ENCODE peak calls at places on chromosomes 12 and 14, in four cellular contexts. One of them, this sample, is unnamed.

GRCh38 chr12:95574030-95574429 is 22.8 kb upstream of the USP44 start:
- DNase-seq in H7: peak; percentile 74
- DNase-seq in tibial artery: no peak
- DNase-seq in left ventricle myocardium inferior: no peak
- DNase-seq in this sample: no peak

GRCh38 chr12:83823386-83824045 is 1089.1 kb downstream of the SLC6A15 start:
- DNase-seq in tibial artery: no peak
- DNase-seq in H7: peak; percentile 3
- DNase-seq in left ventricle myocardium inferior: no peak
- DNase-seq in this sample: peak; percentile 49

GRCh38 chr14:68666206-68666730 is 126.6 kb downstream of the ZFP36L1 start:
- DNase-seq in H7: no peak
- DNase-seq in left ventricle myocardium inferior: no peak
- DNase-seq in tibial artery: no peak
- DNase-seq in this sample: no peak

GRCh38 chr12:103817791-103818190 is 23.2 kb downstream of the NT5DC3 start:
- DNase-seq in H7: no peak
- DNase-seq in tibial artery: no peak
- DNase-seq in left ventricle myocardium inferior: no peak
- DNase-seq in this sample: no peak

GRCh38 chr12:6607751-6608591 is 792 bp upstream of the CHD4 start:
- DNase-seq in left ventricle myocardium inferior: no peak
- DNase-seq in tibial artery: peak; percentile 58
- DNase-seq in H7: peak; percentile 66
- DNase-seq in this sample: peak; percentile 71

GRCh38 chr12:3810016-3810370 is 57.1 kb upstream of the CRACR2A start:
- DNase-seq in H7: no peak
- DNase-seq in left ventricle myocardium inferior: no peak
- DNase-seq in tibial artery: no peak
- DNase-seq in this sample: no peak

GRCh38 chr14:61565836-61566536 is 129.3 kb upstream of the HIF1A start:
- DNase-seq in left ventricle myocardium inferior: no peak
- DNase-seq in H7: no peak
- DNase-seq in tibial artery: no peak
- DNase-seq in this sample: no peak

GRCh38 chr14:91371011-91371989 is 46.3 kb downstream of the CCDC88C start:
- DNase-seq in tibial artery: no peak
- DNase-seq in left ventricle myocardium inferior: no peak
- DNase-seq in H7: no peak
- DNase-seq in this sample: no peak

GRCh38 chr12:90304231-90304630 is 595.6 kb upstream of the ATP2B1 start:
- DNase-seq in H7: no peak
- DNase-seq in tibial artery: no peak
- DNase-seq in left ventricle myocardium inferior: no peak
- DNase-seq in this sample: no peak

GRCh38 chr12:228846-229200 is 14.9 kb upstream of the SLC6A12 start:
- DNase-seq in H7: no peak
- DNase-seq in left ventricle myocardium inferior: no peak
- DNase-seq in tibial artery: no peak
- DNase-seq in this sample: no peak
- H3K27me3 ChIP-seq in H7: no peaks in the 10 kb centered on the region
- H3K27me3 ChIP-seq in left ventricle myocardium inferior: no peaks in the 10 kb centered on the region
- H3K27me3 ChIP-seq in tibial artery: peaks cover 14% of the 10 kb centered on the region
- H3K27me3 ChIP-seq in this sample: no peaks in the 10 kb centered on the region

DNA sequence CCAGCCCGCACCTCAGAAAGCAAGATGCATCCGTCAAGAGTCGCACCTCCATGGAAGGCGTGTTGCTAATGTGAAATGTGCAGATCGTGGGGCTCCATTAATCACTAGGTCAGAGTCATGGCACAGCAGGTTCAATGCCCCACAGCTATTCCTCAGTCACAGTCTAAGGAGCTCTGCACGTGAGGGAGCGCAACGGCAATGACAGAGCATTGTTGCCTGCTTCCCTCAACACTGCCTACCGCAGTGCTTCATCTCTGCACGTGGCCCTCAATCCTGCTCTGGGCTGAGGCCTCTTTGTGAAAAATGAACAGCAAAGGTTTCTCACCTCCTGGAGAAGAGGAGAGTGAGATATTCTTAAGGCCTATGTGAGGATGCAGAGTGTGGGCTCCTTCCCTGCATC is 995.2 kb upstream of the TMEM132C start:
- DNase-seq in left ventricle myocardium inferior: no peak
- DNase-seq in H7: no peak
- DNase-seq in tibial artery: no peak
- DNase-seq in this sample: no peak
- H3K27me3 ChIP-seq in left ventricle myocardium inferior: peaks cover 49% of the 10 kb centered on the region
- H3K27me3 ChIP-seq in H7: no peaks in the 10 kb centered on the region
- H3K27me3 ChIP-seq in tibial artery: peaks cover 2% of the 10 kb centered on the region
- H3K27me3 ChIP-seq in this sample: peaks cover 3% of the 10 kb centered on the region

GRCh38 chr14:96686126-96686525 is 111.1 kb upstream of the VRK1 start:
- DNase-seq in tibial artery: no peak
- DNase-seq in H7: no peak
- DNase-seq in left ventricle myocardium inferior: no peak
- DNase-seq in this sample: no peak
- H3K27me3 ChIP-seq in tibial artery: peaks cover 5% of the 10 kb centered on the region
- H3K27me3 ChIP-seq in H7: peaks cover 31% of the 10 kb centered on the region
- H3K27me3 ChIP-seq in left ventricle myocardium inferior: peaks cover 57% of the 10 kb centered on the region
- H3K27me3 ChIP-seq in this sample: no peaks in the 10 kb centered on the region

DNA sequence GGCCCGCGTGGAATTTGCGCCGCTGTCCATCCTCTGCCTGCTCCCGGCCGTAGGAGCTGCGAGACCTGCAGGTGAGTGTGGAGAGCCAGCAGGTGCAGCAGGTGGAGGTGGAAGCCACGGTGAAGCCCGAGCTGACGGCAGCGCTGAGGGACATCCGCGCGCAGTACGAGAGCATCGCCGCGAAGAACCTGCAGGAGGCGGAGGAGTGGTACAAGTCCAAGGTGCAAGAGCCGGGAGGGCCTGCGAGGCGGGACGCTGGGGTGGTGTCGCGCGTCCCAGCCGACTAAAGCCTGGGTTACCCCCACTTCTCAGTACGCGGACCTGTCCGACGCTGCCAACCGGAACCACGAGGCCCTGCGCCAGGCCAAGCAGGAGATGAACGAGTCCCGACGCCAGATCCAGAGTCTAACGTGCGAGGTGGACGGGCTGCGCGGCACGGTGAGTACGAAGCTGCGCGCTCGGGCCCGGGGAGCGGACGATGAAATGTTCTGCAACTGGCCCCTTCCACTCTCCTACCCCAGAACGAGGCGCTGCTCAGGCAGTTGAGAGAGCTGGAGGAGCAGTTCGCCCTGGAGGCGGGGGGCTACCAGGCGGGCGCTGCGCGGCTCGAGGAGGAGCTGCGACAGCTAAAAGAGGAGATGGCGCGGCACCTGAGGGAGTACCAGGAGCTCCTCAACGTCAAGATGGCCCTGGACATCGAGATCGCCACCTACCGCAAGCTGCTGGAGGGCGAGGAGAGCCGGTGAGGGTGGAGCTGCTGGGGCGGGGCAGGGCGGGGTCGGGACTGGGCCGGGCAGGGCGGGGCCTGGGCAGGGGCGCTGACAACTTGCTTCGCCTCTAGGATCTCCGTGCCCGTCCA is 2.1 kb downstream of the PRPH start:
- DNase-seq in tibial artery: no peak
- DNase-seq in left ventricle myocardium inferior: no peak
- DNase-seq in H7: peak; percentile 94
- DNase-seq in this sample: peak; percentile 59
- H3K27me3 ChIP-seq in tibial artery: peaks cover 72% of the 10 kb centered on the region
- H3K27me3 ChIP-seq in left ventricle myocardium inferior: peaks cover 85% of the 10 kb centered on the region
- H3K27me3 ChIP-seq in H7: peaks cover 66% of the 10 kb centered on the region
- H3K27me3 ChIP-seq in this sample: no peaks in the 10 kb centered on the region

GRCh38 chr14:22485178-22485577 is 103.8 kb downstream of the DAD1 start:
- DNase-seq in left ventricle myocardium inferior: no peak
- DNase-seq in tibial artery: no peak
- DNase-seq in H7: no peak
- DNase-seq in this sample: no peak
- H3K27me3 ChIP-seq in left ventricle myocardium inferior: no peaks in the 10 kb centered on the region
- H3K27me3 ChIP-seq in tibial artery: no peaks in the 10 kb centered on the region
- H3K27me3 ChIP-seq in H7: no peaks in the 10 kb centered on the region
- H3K27me3 ChIP-seq in this sample: no peaks in the 10 kb centered on the region

DNA sequence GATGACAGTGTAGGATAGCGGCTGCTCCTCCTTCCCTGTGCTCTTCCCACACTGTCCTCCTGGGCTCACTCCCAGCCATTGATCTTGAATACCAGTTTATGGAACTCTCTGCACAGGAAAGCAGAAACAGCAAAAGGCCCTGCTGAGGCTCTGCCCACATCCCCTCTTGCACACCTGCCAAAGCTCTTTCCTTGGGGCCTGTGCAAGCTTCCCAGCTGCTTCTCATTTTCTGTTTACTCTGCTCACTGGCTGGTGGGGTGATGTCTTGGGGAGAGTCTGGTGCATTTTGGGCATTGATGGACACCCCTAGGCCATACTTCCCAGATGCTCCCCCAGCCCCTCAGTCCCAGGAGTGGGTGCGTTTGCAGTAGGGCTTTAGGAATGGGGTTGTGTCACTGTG is 361.8 kb downstream of the TMEM121 start:
- DNase-seq in left ventricle myocardium inferior: no peak
- DNase-seq in tibial artery: no peak
- DNase-seq in H7: no peak
- DNase-seq in this sample: no peak
- H3K27me3 ChIP-seq in left ventricle myocardium inferior: peaks cover 26% of the 10 kb centered on the region
- H3K27me3 ChIP-seq in tibial artery: peaks cover 4% of the 10 kb centered on the region
- H3K27me3 ChIP-seq in H7: no peaks in the 10 kb centered on the region
- H3K27me3 ChIP-seq in this sample: no peaks in the 10 kb centered on the region

This sample was measured in right cardiac atrium.